ENCODE peak calls at places on chromosomes 4 and X, in five cellular contexts. V, T, R, E and C are unnamed samples.

GRCh38 chrX:76183289-76184057 is 10.6 kb downstream of the PBDC1 start:
- DNase-seq in V (no peak), T (no peak), R (no peak), E (no peak), C (no peak)

GRCh38 chr4:40168070-40168469 is 28.8 kb upstream of the RHOH start:
- DNase-seq in V (no peak), T (no peak), R (no peak), E (no peak), C (no peak)

GRCh38 chrX:70479197-70479969 is 34.7 kb downstream of the DLG3 start:
- DNase-seq in V (no peak), T (no peak), R (no peak), E (no peak), C (no peak)

GRCh38 chrX:18278448-18278847 is 57.8 kb upstream of the BEND2 start:
- DNase-seq in V (no peak), T (no peak), R (no peak), E (no peak), C (no peak)

GRCh38 chr4:167100120-167100519 is 134.2 kb downstream of the SPOCK3 start:
- DNase-seq in V (no peak), T (no peak), R (no peak), E (peak; percentile 3), C (peak; percentile 74)

GRCh38 chrX:40090961-40091360 is 6.8 kb downstream of the BCOR start:
- DNase-seq in V (no peak), T (no peak), R (no peak), E (no peak), C (no peak)

GRCh38 chrX:38220024-38220935 is at the start of gene SRPX:
- DNase-seq in V (peak; percentile 41), T (peak; percentile 53), R (no peak), E (peak; percentile 63), C (peak; percentile 49)

GRCh38 chr4:158914178-158914577 is 145.4 kb downstream of the FNIP2 start:
- DNase-seq in V (no peak), T (no peak), R (no peak), E (no peak), C (no peak)

GRCh38 chrX:23811135-23811781 is 28.3 kb downstream of the SAT1 start:
- DNase-seq in V (no peak), T (no peak), R (no peak), E (no peak), C (no peak)

GRCh38 chrX:102155806-102156179 is at the start of gene BEX5:
- DNase-seq in V (no peak), T (peak; percentile 53), R (no peak), E (peak; percentile 84), C (peak; percentile 79)

GRCh38 chrX:51406688-51407519 is 74.3 kb downstream of the NUDT10 start:
- DNase-seq in V (no peak), T (no peak), R (no peak), E (no peak), C (no peak)

GRCh38 chr4:23728393-23728792 is 161.5 kb downstream of the PPARGC1A start:
- DNase-seq in V (no peak), T (no peak), R (no peak), E (no peak), C (no peak)

GRCh38 chr4:23333946-23334878 is 555.6 kb downstream of the PPARGC1A start:
- DNase-seq in V (no peak), T (no peak), R (peak; percentile 90), E (peak; percentile 85), C (peak; percentile 97)

GRCh38 chr4:23455482-23455881 is 434.4 kb downstream of the PPARGC1A start:
- DNase-seq in V (no peak), T (no peak), R (peak; percentile 9), E (peak; percentile 73), C (no peak)

GRCh38 chr4:159191989-159192388 is 89.1 kb downstream of the RAPGEF2 start:
- DNase-seq in V (peak; percentile 51), T (no peak), R (peak; percentile 25), E (peak; percentile 92), C (no peak)

GRCh38 chr4:87353592-87353991 is 30.9 kb upstream of the HSD17B13 start:
- DNase-seq in V (peak; percentile 7), T (peak; percentile 17), R (peak; percentile 50), E (peak; percentile 71), C (peak; percentile 61)

GRCh38 chrX:153878969-153879653 is 6.9 kb downstream of the L1CAM start:
- DNase-seq in V (no peak), T (peak; percentile 81), R (no peak), E (peak; percentile 66), C (no peak)

GRCh38 chr4:1405636-1406415 is 416 bp downstream of the NKX1-1 start:
- DNase-seq in V (no peak), T (peak; percentile 58), R (no peak), E (peak; percentile 65), C (no peak)

GRCh38 chr4:158282252-158282651 is 72.0 kb downstream of the TMEM144 start:
- DNase-seq in V (peak; percentile 48), T (no peak), R (no peak), E (no peak), C (no peak)

GRCh38 chr4:59979061-59979460 is 1221.1 kb upstream of the ADGRL3 start:
- DNase-seq in V (no peak), T (no peak), R (no peak), E (no peak), C (no peak)

GRCh38 chr4:98516042-98516440 is 142.4 kb downstream of the TSPAN5 start:
- DNase-seq in V (peak; percentile 31), T (no peak), R (no peak), E (no peak), C (no peak)

GRCh38 chrX:16023790-16024734 is 99.3 kb upstream of the GRPR start:
- DNase-seq in V (peak; percentile 65), T (no peak), R (no peak), E (no peak), C (no peak)

GRCh38 chr4:2006956-2007653 is 1.7 kb downstream of the NELFA start:
- DNase-seq in V (no peak), T (no peak), R (no peak), E (no peak), C (no peak)

GRCh38 chrX:41561045-41561444 is 113.9 kb downstream of the NYX start:
- DNase-seq in V (no peak), T (no peak), R (peak; percentile 8), E (no peak), C (peak; percentile 86)

GRCh38 chrX:134990475-134991473 is at the start of gene SMIM10:
- DNase-seq in V (no peak), T (peak; percentile 78), R (peak; percentile 24), E (peak; percentile 35), C (peak; percentile 17)

GRCh38 chr4:16750882-16751642 is 147.4 kb downstream of the LDB2 start:
- DNase-seq in V (no peak), T (peak; percentile 19), R (no peak), E (no peak), C (no peak)

GRCh38 chr4:16745887-16746286 is 152.6 kb downstream of the LDB2 start:
- DNase-seq in V (no peak), T (no peak), R (no peak), E (no peak), C (no peak)

GRCh38 chr4:16752150-16752549 is 146.3 kb downstream of the LDB2 start:
- DNase-seq in V (no peak), T (no peak), R (no peak), E (peak; percentile 17), C (no peak)

GRCh38 chr4:16754104-16754503 is 144.3 kb downstream of the LDB2 start:
- DNase-seq in V (no peak), T (no peak), R (no peak), E (no peak), C (no peak)

DNA sequence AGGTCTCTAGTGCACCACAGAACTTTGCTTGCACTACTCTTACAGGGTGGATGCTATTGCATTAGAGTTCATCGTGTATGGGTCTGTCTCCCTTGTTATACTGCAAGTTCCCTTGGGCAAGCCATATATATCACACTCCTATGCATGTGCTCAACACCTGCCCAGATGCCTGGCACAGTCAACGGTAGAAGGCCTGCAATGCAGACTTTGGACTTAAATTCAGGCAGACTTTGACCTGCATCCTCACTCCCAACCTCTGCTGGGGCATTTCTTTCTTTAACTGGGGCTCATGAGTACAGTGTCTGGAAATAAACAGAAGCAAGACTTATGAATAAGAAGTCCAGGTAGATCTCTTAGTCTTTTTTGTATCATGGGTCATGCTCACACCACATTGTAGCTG is 148.2 kb downstream of the LDB2 start:
- DNase-seq in V (no peak), T (no peak), R (no peak), E (no peak), C (no peak)
- TF ChIP-seq EZH2phosphoT487 in V (no peak), T (no peak), R (no peak), E (no peak), C (no peak)

DNA sequence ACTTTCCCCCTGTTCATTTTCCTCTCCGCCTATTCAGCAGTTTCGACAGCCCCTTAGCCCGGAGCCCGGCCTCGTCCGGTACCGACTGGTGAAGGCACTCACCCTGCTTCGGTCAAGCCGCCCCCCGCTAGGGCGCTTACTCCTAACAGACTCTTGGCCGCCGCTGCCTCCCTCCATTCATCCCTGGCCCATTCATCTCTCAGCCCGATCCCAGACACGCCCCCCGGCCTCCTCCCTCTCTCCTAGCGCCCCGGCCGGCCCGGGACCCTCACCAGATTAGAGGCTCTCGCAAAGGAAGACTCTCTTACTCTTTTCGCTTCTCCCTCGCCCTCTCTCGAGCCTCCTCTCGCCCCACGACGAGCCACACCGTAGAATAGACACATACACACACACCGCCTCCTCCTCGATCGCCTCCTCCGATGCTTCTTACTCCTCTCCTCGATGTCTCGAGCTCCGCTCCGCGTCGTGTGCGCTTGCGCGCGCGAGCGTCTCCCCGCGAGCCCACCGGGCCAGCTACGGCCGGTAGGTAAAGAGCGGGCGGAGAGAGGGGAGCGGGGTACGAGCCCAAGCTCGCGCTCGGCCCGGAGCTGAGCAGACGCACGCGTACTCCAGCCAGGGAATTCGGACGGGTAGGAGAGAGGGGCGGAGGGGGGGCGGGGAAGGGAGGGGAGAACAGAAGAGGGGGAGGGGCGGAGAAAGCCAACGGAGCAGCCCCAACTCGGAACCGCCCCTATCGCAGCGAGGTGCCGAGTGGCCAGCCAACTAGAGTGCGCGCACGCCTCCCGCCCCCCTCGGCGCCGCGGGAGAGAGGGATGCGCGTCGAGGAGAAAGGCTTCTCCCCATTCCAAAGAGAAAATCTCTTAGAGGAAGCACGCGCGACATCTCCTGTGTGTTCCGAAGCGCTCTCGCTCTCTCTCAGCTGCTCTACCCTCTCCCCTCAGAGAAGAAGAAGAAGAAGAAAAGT is at the start of gene WNK3:
- DNase-seq in V (no peak), T (peak; percentile 86), R (no peak), E (peak; percentile 90), C (no peak)
- H3K4me3 ChIP-seq in V (no peak within 1 kb of the TSS), T (peak within 1 kb of the TSS; percentile 63), R (no peak within 1 kb of the TSS), E (peak within 1 kb of the TSS; percentile 81), C (no peak within 1 kb of the TSS)

GRCh38 chr4:7212101-7212674 is 19.9 kb downstream of the SORCS2 start:
- DNase-seq in V (no peak), T (no peak), R (no peak), E (no peak), C (no peak)
- H3K27ac ChIP-seq in V (no peak overlapping the region), T (no peak overlapping the region), R (no peak overlapping the region), E (no peak overlapping the region), C (no peak overlapping the region)

GRCh38 chr4:6197433-6198174 is 2.7 kb downstream of the JAKMIP1 start:
- DNase-seq in V (no peak), T (no peak), R (no peak), E (no peak), C (no peak)

GRCh38 chr4:6199344-6199921 is 916 bp downstream of the JAKMIP1 start:
- DNase-seq in V (no peak), T (peak; percentile 74), R (no peak), E (peak; percentile 76), C (no peak)

GRCh38 chr4:6198278-6198677 is 2.1 kb downstream of the JAKMIP1 start:
- DNase-seq in V (no peak), T (no peak), R (no peak), E (no peak), C (no peak)

GRCh38 chr4:6200011-6200921 is at the start of gene JAKMIP1:
- DNase-seq in V (no peak), T (peak; percentile 99), R (peak; percentile 84), E (peak; percentile 80), C (peak; percentile 81)

GRCh38 chr4:6198768-6199343 is 1.5 kb downstream of the JAKMIP1 start:
- DNase-seq in V (no peak), T (peak; percentile 89), R (no peak), E (peak; percentile 83), C (no peak)
- TF ChIP-seq EZH2phosphoT487 in V (no peak), T (no peak), R (no peak), E (no peak), C (no peak)